ENCODE peak calls at places on chromosomes 7 and 10, in four cellular contexts. Q, S, E and M are unnamed samples.

GRCh38 chr10:103188853-103189252 is 4.2 kb downstream of the NT5C2 start:
- DNase-seq in Q (no peak), S (peak), E (no peak), M (no peak)

GRCh38 chr10:129832582-129833249 is 131.4 kb downstream of the EBF3 start:
- DNase-seq in Q (no peak), S (no peak), E (no peak), M (no peak)

GRCh38 chr10:86288695-86289576 is 77.7 kb downstream of the GRID1 start:
- DNase-seq in Q (no peak), S (no peak), E (no peak), M (peak)

GRCh38 chr7:101108330-101108857 is 18.5 kb upstream of the SERPINE1 start:
- DNase-seq in Q (peak), S (no peak), E (peak), M (no peak)

GRCh38 chr7:29196191-29196590 is 1.6 kb downstream of the CHN2 start:
- DNase-seq in Q (no peak), S (no peak), E (no peak), M (no peak)

GRCh38 chr10:127195571-127196226 is 692 bp downstream of the INSYN2A start:
- DNase-seq in Q (peak), S (peak), E (no peak), M (peak)

GRCh38 chr10:59830601-59831259 is 75.6 kb downstream of the CCDC6 start:
- DNase-seq in Q (peak), S (peak), E (peak), M (peak)

GRCh38 chr7:85710960-85711359 is 524.1 kb upstream of the SEMA3D start:
- DNase-seq in Q (no peak), S (no peak), E (no peak), M (no peak)

GRCh38 chr10:80614576-80615416 is 77.1 kb downstream of the SH2D4B start:
- DNase-seq in Q (no peak), S (no peak), E (no peak), M (no peak)

GRCh38 chr10:49115015-49115795 is at the start of gene VSTM4:
- DNase-seq in Q (peak), S (peak), E (no peak), M (peak)

GRCh38 chr10:64014281-64014680 is 493.1 kb downstream of the REEP3 start:
- DNase-seq in Q (no peak), S (no peak), E (no peak), M (no peak)

GRCh38 chr7:132251327-132251659 is 325.0 kb downstream of the PLXNA4 start:
- DNase-seq in Q (no peak), S (no peak), E (no peak), M (peak)

GRCh38 chr7:121488251-121488650 is 92.1 kb upstream of the FAM3C start:
- DNase-seq in Q (no peak), S (no peak), E (no peak), M (no peak)

GRCh38 chr7:33921216-33921938 is 16.0 kb downstream of the BMPER start:
- DNase-seq in Q (peak), S (peak), E (no peak), M (no peak)

GRCh38 chr10:74049995-74050394 is 52.1 kb downstream of the VCL start:
- DNase-seq in Q (no peak), S (no peak), E (no peak), M (no peak)

GRCh38 chr7:156778668-156779067 is 114.3 kb downstream of the LMBR1 start:
- DNase-seq in Q (no peak), S (no peak), E (peak), M (no peak)

GRCh38 chr7:11613292-11613930 is 218.6 kb downstream of the THSD7A start:
- DNase-seq in Q (no peak), S (no peak), E (no peak), M (no peak)

GRCh38 chr7:85114342-85114741 is 72.5 kb downstream of the SEMA3D start:
- DNase-seq in Q (no peak), S (no peak), E (no peak), M (no peak)

GRCh38 chr10:22501863-22502262 is 156.6 kb downstream of the SPAG6 start:
- DNase-seq in Q (no peak), S (no peak), E (no peak), M (no peak)

GRCh38 chr7:76000566-76000965 is 6.2 kb upstream of the TMEM120A start:
- DNase-seq in Q (no peak), S (no peak), E (no peak), M (no peak)

GRCh38 chr7:97512441-97513207 is 219.3 kb upstream of the TAC1 start:
- DNase-seq in Q (no peak), S (no peak), E (no peak), M (no peak)
- H2BK120ac ChIP-seq in Q (no peak), S (no peak), E (peak), M (no peak)

DNA sequence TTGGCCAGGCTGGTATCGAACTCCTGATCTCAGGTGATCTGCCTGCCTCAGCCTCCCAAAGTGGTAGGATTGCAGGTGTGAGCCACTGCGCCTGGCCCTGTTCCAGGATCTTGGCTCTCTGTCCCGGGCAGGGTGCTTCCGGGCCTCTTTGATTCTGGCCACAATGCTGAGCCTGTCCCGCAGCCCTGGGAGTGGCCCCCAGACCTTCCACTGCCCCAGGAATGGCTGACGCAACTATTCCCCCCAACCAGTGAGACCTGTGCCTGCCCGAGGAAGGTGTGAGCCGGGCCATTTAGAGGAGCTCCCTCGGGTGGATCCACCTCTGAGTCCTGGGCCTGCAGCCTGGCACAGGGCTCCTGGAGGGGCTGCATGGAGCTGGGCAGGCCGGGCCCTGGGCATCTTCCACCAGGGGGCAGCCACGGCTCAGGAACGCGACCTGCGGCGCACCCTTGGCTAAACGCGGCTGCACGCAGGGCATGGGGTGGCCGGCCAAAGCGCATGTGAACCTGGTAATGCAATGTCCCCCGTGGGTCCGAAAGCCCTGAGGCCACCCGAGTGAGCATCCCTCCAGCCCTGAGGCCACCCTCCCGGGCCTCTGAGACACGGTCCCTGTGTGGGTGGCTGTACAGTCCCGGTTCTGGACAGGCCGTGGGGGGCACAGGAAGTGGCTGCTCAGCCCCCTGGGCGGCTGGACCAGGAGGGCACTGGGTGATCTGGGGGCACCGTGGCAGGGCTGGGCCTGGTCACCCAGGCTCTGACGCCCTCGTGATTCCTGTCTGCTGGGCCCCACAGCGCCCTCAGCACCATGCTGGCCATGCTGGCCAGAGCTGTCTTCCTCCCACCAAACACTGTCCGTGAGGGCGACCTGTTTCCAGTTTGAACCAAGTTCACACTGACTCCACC is 24.8 kb downstream of the GRIFIN start:
- DNase-seq in Q (peak), S (peak), E (peak), M (peak)
- H2BK120ac ChIP-seq in Q (peak), S (no peak), E (no peak), M (no peak)

GRCh38 chr7:39299695-39300094 is 266.5 kb upstream of the YAE1 start:
- DNase-seq in Q (no peak), S (no peak), E (peak), M (no peak)
- H2BK120ac ChIP-seq in Q (no peak), S (no peak), E (no peak), M (no peak)

DNA sequence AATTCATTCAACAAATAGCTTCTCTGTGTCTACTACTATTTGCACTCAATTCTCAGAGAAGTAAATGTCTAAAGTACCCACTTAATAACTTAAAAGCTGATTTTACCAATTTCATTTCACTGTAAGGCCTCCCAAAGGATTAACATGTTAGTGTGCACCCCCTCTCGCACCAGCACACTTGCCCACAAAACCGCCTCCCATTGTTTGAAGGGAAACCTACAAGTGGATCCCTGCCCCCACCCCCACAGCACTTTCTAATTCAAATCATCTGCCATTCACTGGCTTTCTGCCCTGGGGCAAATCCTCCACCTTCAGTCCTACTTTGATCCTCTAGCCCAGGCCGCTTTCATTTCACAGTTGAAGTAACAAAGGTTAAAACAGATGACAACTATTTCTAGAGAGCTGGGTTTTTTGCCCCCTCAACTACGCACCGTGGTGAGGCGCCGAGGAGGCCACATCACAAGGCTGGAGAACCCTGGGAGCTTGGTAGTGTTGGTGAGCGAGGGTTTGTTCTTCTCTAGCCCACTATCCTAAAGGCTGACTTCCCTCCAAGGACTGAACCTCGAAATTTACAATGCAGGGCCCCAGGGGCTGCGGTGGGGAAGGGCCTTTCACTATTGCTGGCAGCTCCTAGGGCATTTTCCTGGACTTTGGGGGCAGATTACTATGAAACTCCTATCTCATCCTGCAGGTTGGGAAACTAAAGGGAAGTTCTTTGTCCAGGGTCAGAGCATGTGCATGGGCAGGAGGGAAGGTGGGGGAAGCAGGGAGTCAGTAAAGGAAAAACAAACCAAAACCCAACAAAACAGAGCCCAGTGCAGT is 517.4 kb upstream of the ZMIZ1 start:
- DNase-seq in Q (no peak), S (no peak), E (no peak), M (peak)
- H2BK120ac ChIP-seq in Q (no peak), S (no peak), E (peak), M (no peak)

DNA sequence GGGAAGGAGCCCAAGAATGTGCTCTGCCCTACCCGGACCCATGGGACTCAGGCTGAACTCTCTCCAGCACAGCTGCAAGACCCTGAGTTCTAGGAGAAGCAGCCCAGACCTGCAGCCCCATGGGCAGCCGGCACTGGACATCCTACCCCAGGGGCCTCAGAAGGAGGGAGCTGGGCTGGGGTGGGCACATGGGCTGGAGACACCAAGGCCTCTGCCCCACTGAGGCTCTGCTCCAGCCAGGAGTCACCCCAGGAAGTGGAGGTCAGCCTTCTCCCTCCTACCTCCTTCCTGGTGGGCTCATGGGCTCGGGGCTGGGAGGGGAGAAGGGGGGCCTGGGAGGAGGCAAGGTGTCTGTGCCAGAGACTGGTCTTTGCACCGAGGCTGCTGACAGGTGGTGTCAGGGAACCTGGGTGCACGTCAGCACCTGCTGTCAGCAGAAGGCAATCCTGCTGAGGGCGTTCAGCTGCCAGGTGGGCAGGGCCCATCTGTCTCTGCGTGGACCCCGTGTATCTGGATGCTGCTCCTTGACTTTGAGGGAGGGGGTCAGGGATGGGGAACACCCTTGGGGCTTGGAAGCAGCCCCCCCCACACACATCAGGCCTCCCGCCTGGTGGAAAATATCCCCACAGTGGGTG is 95.2 kb downstream of the PDGFA start:
- DNase-seq in Q (no peak), S (no peak), E (no peak), M (no peak)
- H2BK120ac ChIP-seq in Q (no peak), S (no peak), E (no peak), M (no peak)